ENCODE peak calls at places on chromosomes 6 and 20, in nine cellular contexts. D is fibroblast of lung; V is HT1080; H is naive B cell; Y is stimulated activated CD4-positive, alpha-beta T cell treated with anti-CD3 and anti-CD28 coated beads, Interleukin-15, amount 100 ng/mL, for 1 hour; F is HTR-8/SVneo; A is neural crest cell; M is NCI-H510A treated with DMSO at 0.1 percent for 48 hours; I is PC-3. C is an unnamed sample.

GRCh38 chr6:138088307-138088744 is 18.9 kb downstream of the PERP start:
- DNase-seq in I (peak), H (no peak), Y (no peak), A (no peak), M (peak), D (peak), V (peak), F (peak), C (no peak)

GRCh38 chr20:61960836-61961235 is 104.8 kb downstream of the TAF4 start:
- DNase-seq in H (no peak), D (no peak), A (no peak), I (no peak), M (no peak), V (no peak), Y (no peak), F (no peak), C (no peak)

GRCh38 chr6:33008944-33009861 is at the start of gene HLA-DOA:
- DNase-seq in D (peak), H (peak), V (peak), F (peak), M (no peak), A (peak), I (no peak), Y (no peak), C (peak)

GRCh38 chr6:133621751-133622150 is 267.2 kb upstream of the TCF21 start:
- DNase-seq in A (no peak), I (peak), F (no peak), D (peak), Y (no peak), H (no peak), V (peak), M (no peak), C (no peak)

GRCh38 chr20:59823860-59824259 is 109.6 kb downstream of the SYCP2 start:
- DNase-seq in V (no peak), A (no peak), Y (no peak), I (no peak), M (no peak), F (no peak), D (no peak), H (no peak), C (no peak)

GRCh38 chr6:100808638-100809275 is 72.4 kb downstream of the ASCC3 start:
- DNase-seq in I (peak), A (no peak), V (peak), M (no peak), D (peak), H (no peak), Y (no peak), F (no peak), C (no peak)

GRCh38 chr6:142566628-142567396 is 265.0 kb downstream of the ADGRG6 start:
- DNase-seq in Y (no peak), I (peak), H (peak), A (peak), F (peak), M (peak), D (peak), V (peak), C (peak)

GRCh38 chr6:137092018-137092417 is 47.3 kb upstream of the IL20RA start:
- DNase-seq in M (no peak), D (no peak), F (no peak), Y (no peak), I (no peak), V (no peak), H (no peak), A (no peak), C (no peak)

GRCh38 chr6:150143521-150144293 is 863 bp downstream of the PPP1R14C start:
- DNase-seq in F (no peak), Y (no peak), A (peak), V (no peak), M (peak), H (no peak), D (no peak), I (no peak), C (peak)

GRCh38 chr6:11851405-11851804 is 72.8 kb upstream of the ADTRP start:
- DNase-seq in F (peak), H (no peak), A (no peak), D (peak), I (peak), V (peak), Y (no peak), M (no peak), C (no peak)

GRCh38 chr6:158211273-158212055 is 43.3 kb downstream of the GTF2H5 start:
- DNase-seq in Y (no peak), M (no peak), F (no peak), A (no peak), V (no peak), D (peak), H (no peak), I (peak), C (no peak)

GRCh38 chr6:2663123-2663522 is 87.6 kb downstream of the MYLK4 start:
- DNase-seq in I (no peak), F (no peak), A (no peak), Y (no peak), D (no peak), V (no peak), M (no peak), H (no peak), C (no peak)

GRCh38 chr6:134138226-134138975 is 86.0 kb upstream of the SLC2A12 start:
- DNase-seq in A (no peak), D (no peak), F (no peak), M (no peak), H (no peak), I (no peak), Y (no peak), V (no peak), C (no peak)

GRCh38 chr20:36339646-36340592 is 33.8 kb downstream of the DLGAP4 start:
- DNase-seq in A (no peak), Y (no peak), V (peak), F (no peak), D (no peak), M (no peak), H (no peak), I (no peak), C (no peak)

GRCh38 chr20:19812056-19812455 is 54.0 kb downstream of the RIN2 start:
- DNase-seq in V (no peak), Y (no peak), D (peak), F (no peak), H (no peak), I (no peak), M (no peak), A (no peak), C (no peak)

GRCh38 chr6:138724015-138724414 is 49.6 kb upstream of the CCDC28A start:
- DNase-seq in M (no peak), V (peak), H (no peak), Y (no peak), A (no peak), I (no peak), D (peak), F (no peak), C (no peak)

GRCh38 chr20:53387983-53388675 is 205.5 kb downstream of the ZNF217 start:
- DNase-seq in V (no peak), H (no peak), F (no peak), I (no peak), M (no peak), Y (no peak), A (no peak), D (no peak), C (no peak)

GRCh38 chr20:61951695-61952533 is 113.8 kb downstream of the TAF4 start:
- DNase-seq in D (peak), H (no peak), F (no peak), Y (no peak), I (no peak), V (no peak), A (peak), M (no peak), C (no peak)

GRCh38 chr6:139373154-139373927 is 1.1 kb downstream of the CITED2 start:
- DNase-seq in V (peak), A (peak), H (peak), M (peak), Y (peak), I (peak), F (no peak), D (peak), C (peak)

GRCh38 chr6:14743126-14743464 is 502.8 kb upstream of the JARID2 start:
- DNase-seq in Y (no peak), V (no peak), I (no peak), A (no peak), M (no peak), D (no peak), F (no peak), H (no peak), C (no peak)

GRCh38 chr20:44295995-44296394 is 15.0 kb downstream of the FITM2 start:
- DNase-seq in M (peak), F (no peak), H (no peak), V (no peak), D (no peak), A (no peak), I (no peak), Y (no peak), C (no peak)

GRCh38 chr6:118774596-118774995 is 119.4 kb upstream of the ASF1A start:
- DNase-seq in F (no peak), M (no peak), H (no peak), Y (no peak), V (no peak), A (no peak), D (peak), I (no peak), C (no peak)

GRCh38 chr20:675453-676314 is at the start of gene SCRT2:
- DNase-seq in M (no peak), V (peak), A (peak), I (peak), H (peak), F (peak), D (peak), Y (peak), C (peak)

GRCh38 chr6:21731411-21732031 is 138.0 kb downstream of the SOX4 start:
- DNase-seq in Y (no peak), F (peak), M (no peak), A (no peak), D (peak), I (peak), H (no peak), V (peak), C (no peak)

GRCh38 chr6:64505312-64505711 is 869.7 kb downstream of the PHF3 start:
- DNase-seq in D (no peak), V (no peak), Y (no peak), F (no peak), H (no peak), I (peak), M (no peak), A (peak), C (no peak)

GRCh38 chr20:4633780-4634179 is 87.9 kb upstream of the PRND start:
- DNase-seq in D (peak), M (no peak), I (peak), A (no peak), H (no peak), Y (no peak), F (peak), V (peak), C (no peak)

GRCh38 chr20:11212288-11212687 is 538.5 kb upstream of the JAG1 start:
- DNase-seq in Y (no peak), V (no peak), D (no peak), H (no peak), I (no peak), A (no peak), M (no peak), F (no peak), C (no peak)